ENCODE peak calls at places on chromosomes 13 and 19, in nine cellular contexts. One of them, this sample, is unnamed.

GRCh38 chr19:41575998-41576397 is at the start of gene CEACAM21:
- DNase-seq in tibial artery: peak; percentile 70
- DNase-seq in activated CD4-positive, alpha-beta T cell treated with anti-CD3 and anti-CD28 coated beads for 1 hour: no peak
- DNase-seq in HFFc6: no peak
- DNase-seq in T-helper 17 cell: no peak
- DNase-seq in RPMI8226: peak; percentile 57
- DNase-seq in ACHN: no peak
- DNase-seq in stimulated activated CD4-positive, alpha-beta T cell treated with anti-CD3 and anti-CD28 coated beads, Interleukin-1b, Interleukin-23, amount 100 ng/mL, for 24 hours: no peak
- DNase-seq in stimulated activated CD8-positive, alpha-beta memory T cell treated with anti-CD3 and anti-CD28 coated beads, Interleukin-4, amount 100 ng/mL, for 24 hours: no peak
- DNase-seq in this sample: no peak

GRCh38 chr13:85406269-85406975 is 392.8 kb downstream of the SLITRK6 start:
- DNase-seq in HFFc6: no peak
- DNase-seq in T-helper 17 cell: no peak
- DNase-seq in stimulated activated CD4-positive, alpha-beta T cell treated with anti-CD3 and anti-CD28 coated beads, Interleukin-1b, Interleukin-23, amount 100 ng/mL, for 24 hours: no peak
- DNase-seq in ACHN: no peak
- DNase-seq in RPMI8226: no peak
- DNase-seq in stimulated activated CD8-positive, alpha-beta memory T cell treated with anti-CD3 and anti-CD28 coated beads, Interleukin-4, amount 100 ng/mL, for 24 hours: no peak
- DNase-seq in activated CD4-positive, alpha-beta T cell treated with anti-CD3 and anti-CD28 coated beads for 1 hour: no peak
- DNase-seq in tibial artery: no peak
- DNase-seq in this sample: no peak

GRCh38 chr19:46739290-46739771 is 6.5 kb upstream of the FKRP start:
- DNase-seq in HFFc6: no peak
- DNase-seq in RPMI8226: no peak
- DNase-seq in tibial artery: no peak
- DNase-seq in stimulated activated CD8-positive, alpha-beta memory T cell treated with anti-CD3 and anti-CD28 coated beads, Interleukin-4, amount 100 ng/mL, for 24 hours: no peak
- DNase-seq in ACHN: no peak
- DNase-seq in stimulated activated CD4-positive, alpha-beta T cell treated with anti-CD3 and anti-CD28 coated beads, Interleukin-1b, Interleukin-23, amount 100 ng/mL, for 24 hours: no peak
- DNase-seq in activated CD4-positive, alpha-beta T cell treated with anti-CD3 and anti-CD28 coated beads for 1 hour: no peak
- DNase-seq in T-helper 17 cell: no peak
- DNase-seq in this sample: no peak

GRCh38 chr13:27027086-27027667 is 144.4 kb downstream of the USP12 start:
- DNase-seq in stimulated activated CD4-positive, alpha-beta T cell treated with anti-CD3 and anti-CD28 coated beads, Interleukin-1b, Interleukin-23, amount 100 ng/mL, for 24 hours: no peak
- DNase-seq in activated CD4-positive, alpha-beta T cell treated with anti-CD3 and anti-CD28 coated beads for 1 hour: no peak
- DNase-seq in stimulated activated CD8-positive, alpha-beta memory T cell treated with anti-CD3 and anti-CD28 coated beads, Interleukin-4, amount 100 ng/mL, for 24 hours: no peak
- DNase-seq in tibial artery: no peak
- DNase-seq in T-helper 17 cell: no peak
- DNase-seq in HFFc6: no peak
- DNase-seq in RPMI8226: no peak
- DNase-seq in ACHN: no peak
- DNase-seq in this sample: no peak

GRCh38 chr19:41479757-41480191 is 36.8 kb downstream of the ERICH4 start:
- DNase-seq in tibial artery: peak; percentile 47
- DNase-seq in ACHN: no peak
- DNase-seq in RPMI8226: no peak
- DNase-seq in HFFc6: no peak
- DNase-seq in activated CD4-positive, alpha-beta T cell treated with anti-CD3 and anti-CD28 coated beads for 1 hour: no peak
- DNase-seq in stimulated activated CD8-positive, alpha-beta memory T cell treated with anti-CD3 and anti-CD28 coated beads, Interleukin-4, amount 100 ng/mL, for 24 hours: no peak
- DNase-seq in stimulated activated CD4-positive, alpha-beta T cell treated with anti-CD3 and anti-CD28 coated beads, Interleukin-1b, Interleukin-23, amount 100 ng/mL, for 24 hours: no peak
- DNase-seq in T-helper 17 cell: no peak
- DNase-seq in this sample: no peak

GRCh38 chr19:49637865-49638350 is 2.0 kb downstream of the RRAS start:
- DNase-seq in stimulated activated CD4-positive, alpha-beta T cell treated with anti-CD3 and anti-CD28 coated beads, Interleukin-1b, Interleukin-23, amount 100 ng/mL, for 24 hours: no peak
- DNase-seq in ACHN: peak; percentile 77
- DNase-seq in activated CD4-positive, alpha-beta T cell treated with anti-CD3 and anti-CD28 coated beads for 1 hour: no peak
- DNase-seq in HFFc6: peak; percentile 73
- DNase-seq in tibial artery: peak; percentile 94
- DNase-seq in RPMI8226: no peak
- DNase-seq in stimulated activated CD8-positive, alpha-beta memory T cell treated with anti-CD3 and anti-CD28 coated beads, Interleukin-4, amount 100 ng/mL, for 24 hours: no peak
- DNase-seq in T-helper 17 cell: no peak
- DNase-seq in this sample: peak; percentile 36

GRCh38 chr19:6590458-6591319 is at the start of gene CD70:
- DNase-seq in stimulated activated CD4-positive, alpha-beta T cell treated with anti-CD3 and anti-CD28 coated beads, Interleukin-1b, Interleukin-23, amount 100 ng/mL, for 24 hours: no peak
- DNase-seq in tibial artery: no peak
- DNase-seq in HFFc6: no peak
- DNase-seq in RPMI8226: peak; percentile 67
- DNase-seq in ACHN: peak; percentile 70
- DNase-seq in stimulated activated CD8-positive, alpha-beta memory T cell treated with anti-CD3 and anti-CD28 coated beads, Interleukin-4, amount 100 ng/mL, for 24 hours: no peak
- DNase-seq in activated CD4-positive, alpha-beta T cell treated with anti-CD3 and anti-CD28 coated beads for 1 hour: no peak
- DNase-seq in T-helper 17 cell: peak; percentile 33
- DNase-seq in this sample: peak; percentile 54

GRCh38 chr19:13244920-13245319 is 94.7 kb downstream of the IER2 start:
- DNase-seq in HFFc6: no peak
- DNase-seq in stimulated activated CD4-positive, alpha-beta T cell treated with anti-CD3 and anti-CD28 coated beads, Interleukin-1b, Interleukin-23, amount 100 ng/mL, for 24 hours: no peak
- DNase-seq in T-helper 17 cell: no peak
- DNase-seq in ACHN: no peak
- DNase-seq in stimulated activated CD8-positive, alpha-beta memory T cell treated with anti-CD3 and anti-CD28 coated beads, Interleukin-4, amount 100 ng/mL, for 24 hours: no peak
- DNase-seq in RPMI8226: no peak
- DNase-seq in activated CD4-positive, alpha-beta T cell treated with anti-CD3 and anti-CD28 coated beads for 1 hour: no peak
- DNase-seq in tibial artery: no peak
- DNase-seq in this sample: no peak